ENCODE peak calls at places on chromosomes 12 and 14, in eight cellular contexts. F is HFF-Myc; D is activated effector memory CD4-positive, alpha-beta T cell treated with Interleukin-2 at 50 U/mL for 16 hours; P is HEK293T; Y is NCI-H1694 treated with DMSO at 0.1 percent for 48 hours; K is lower leg skin; S is fibroblast of villous mesenchyme; J is GM13976. M is an unnamed sample.

GRCh38 chr12:45379261-45379660 is 163.4 kb downstream of the ANO6 start:
- DNase-seq in F (peak), D (no peak), P (no peak), Y (no peak), K (no peak), S (peak), J (no peak), M (no peak)

GRCh38 chr12:6062427-6063378 is 61.8 kb downstream of the VWF start:
- DNase-seq in F (no peak), D (no peak), P (peak), Y (peak), K (no peak), S (peak), J (peak), M (no peak)

GRCh38 chr12:81888341-81888740 is 129.2 kb upstream of the PPFIA2 start:
- DNase-seq in F (no peak), D (no peak), P (no peak), Y (no peak), K (no peak), S (peak), J (no peak), M (no peak)

GRCh38 chr14:39376671-39377403 is 55.4 kb downstream of the FBXO33 start:
- DNase-seq in F (no peak), D (no peak), P (no peak), Y (no peak), K (no peak), S (peak), J (no peak), M (no peak)

GRCh38 chr12:80598004-80598606 is 109.3 kb upstream of the MYF6 start:
- DNase-seq in F (peak), D (no peak), P (peak), Y (no peak), K (no peak), S (peak), J (no peak), M (peak)

GRCh38 chr12:48980389-48980952 is 2.3 kb downstream of the WNT1 start:
- DNase-seq in F (no peak), D (no peak), P (no peak), Y (no peak), K (no peak), S (no peak), J (peak), M (no peak)

GRCh38 chr14:56659964-56660551 is 80.5 kb downstream of the TMEM260 start:
- DNase-seq in F (peak), D (no peak), P (peak), Y (peak), K (no peak), S (peak), J (peak), M (no peak)

GRCh38 chr14:65330416-65330815 is 82.1 kb upstream of the FUT8 start:
- DNase-seq in F (no peak), D (no peak), P (no peak), Y (no peak), K (peak), S (peak), J (no peak), M (no peak)

GRCh38 chr14:26163761-26164160 is 434.1 kb downstream of the NOVA1 start:
- DNase-seq in F (no peak), D (no peak), P (peak), Y (peak), K (no peak), S (peak), J (no peak), M (no peak)

GRCh38 chr14:24100197-24100981 is 6.3 kb downstream of the PCK2 start:
- DNase-seq in F (no peak), D (no peak), P (no peak), Y (no peak), K (no peak), S (no peak), J (no peak), M (no peak)

GRCh38 chr14:54603362-54603761 is 36.4 kb downstream of the SAMD4A start:
- DNase-seq in F (no peak), D (no peak), P (no peak), Y (no peak), K (no peak), S (peak), J (no peak), M (no peak)

GRCh38 chr12:111024205-111024794 is 103.9 kb upstream of the MYL2 start:
- DNase-seq in F (no peak), D (peak), P (peak), Y (peak), K (peak), S (peak), J (peak), M (no peak)

GRCh38 chr12:64883264-64884163 is 59.1 kb downstream of the TBC1D30 start:
- DNase-seq in F (no peak), D (no peak), P (peak), Y (no peak), K (no peak), S (no peak), J (peak), M (no peak)

GRCh38 chr12:91870872-91871707 is 274.6 kb downstream of the BTG1 start:
- DNase-seq in F (no peak), D (no peak), P (no peak), Y (no peak), K (no peak), S (no peak), J (no peak), M (no peak)

GRCh38 chr12:79344855-79345840 is 345.6 kb downstream of the PAWR start:
- DNase-seq in F (peak), D (no peak), P (peak), Y (peak), K (no peak), S (peak), J (peak), M (no peak)

GRCh38 chr12:130970165-130970907 is 16.6 kb downstream of the ADGRD1 start:
- DNase-seq in F (no peak), D (no peak), P (no peak), Y (no peak), K (no peak), S (no peak), J (no peak), M (no peak)